ENCODE peak calls at places on chromosomes 5 and 9, in four cellular contexts. One of them, this sample, is unnamed.

GRCh38 chr5:110087829-110088228 is 398.1 kb downstream of the MAN2A1 start:
- DNase-seq in germinal center: no peak
- DNase-seq in HT1080: no peak
- DNase-seq in iris pigment epithelial cell: peak; percentile 23
- DNase-seq in this sample: no peak

GRCh38 chr9:5438301-5439162 is 807 bp upstream of the PLGRKT start:
- DNase-seq in germinal center: peak; percentile 35
- DNase-seq in HT1080: no peak
- DNase-seq in iris pigment epithelial cell: peak; percentile 72
- DNase-seq in this sample: peak; percentile 86

GRCh38 chr5:163509288-163510040 is 4.0 kb downstream of the MAT2B start:
- DNase-seq in germinal center: no peak
- DNase-seq in HT1080: no peak
- DNase-seq in iris pigment epithelial cell: peak; percentile 85
- DNase-seq in this sample: no peak

GRCh38 chr5:142857405-142857804 is 87.2 kb downstream of the ARHGAP26 start:
- DNase-seq in germinal center: no peak
- DNase-seq in HT1080: no peak
- DNase-seq in iris pigment epithelial cell: no peak
- DNase-seq in this sample: no peak

GRCh38 chr9:20043461-20043860 is 254.6 kb upstream of the SLC24A2 start:
- DNase-seq in germinal center: no peak
- DNase-seq in HT1080: no peak
- DNase-seq in iris pigment epithelial cell: no peak
- DNase-seq in this sample: no peak

GRCh38 chr5:123916331-123917121 is 404.5 kb downstream of the CSNK1G3 start:
- DNase-seq in germinal center: no peak
- DNase-seq in HT1080: peak; percentile 34
- DNase-seq in iris pigment epithelial cell: peak; percentile 64
- DNase-seq in this sample: peak; percentile 6

GRCh38 chr9:107425110-107426025 is 64.2 kb downstream of the KLF4 start:
- DNase-seq in germinal center: peak; percentile 45
- DNase-seq in HT1080: no peak
- DNase-seq in iris pigment epithelial cell: peak; percentile 49
- DNase-seq in this sample: no peak

GRCh38 chr5:612498-613424 is 621 bp downstream of the CEP72 start:
- DNase-seq in germinal center: no peak
- DNase-seq in HT1080: peak; percentile 25
- DNase-seq in iris pigment epithelial cell: peak; percentile 10
- DNase-seq in this sample: peak; percentile 47

GRCh38 chr5:33105521-33105941 is 335.2 kb upstream of the TARS1 start:
- DNase-seq in germinal center: no peak
- DNase-seq in HT1080: peak; percentile 75
- DNase-seq in iris pigment epithelial cell: peak; percentile 75
- DNase-seq in this sample: no peak

GRCh38 chr5:36657563-36657995 is 51.2 kb downstream of the SLC1A3 start:
- DNase-seq in germinal center: no peak
- DNase-seq in HT1080: peak; percentile 99
- DNase-seq in iris pigment epithelial cell: peak; percentile 99
- DNase-seq in this sample: peak; percentile 89

GRCh38 chr9:132546148-132547051 is 36.0 kb upstream of the BARHL1 start:
- DNase-seq in germinal center: peak; percentile 31
- DNase-seq in HT1080: no peak
- DNase-seq in iris pigment epithelial cell: peak; percentile 28
- DNase-seq in this sample: no peak

GRCh38 chr5:102090770-102091169 is 205.3 kb downstream of the SLCO4C1 start:
- DNase-seq in germinal center: peak; percentile 2
- DNase-seq in HT1080: peak; percentile 41
- DNase-seq in iris pigment epithelial cell: peak; percentile 34
- DNase-seq in this sample: peak; percentile 69

GRCh38 chr5:132498152-132498551 is 7.6 kb upstream of the IRF1 start:
- DNase-seq in germinal center: no peak
- DNase-seq in HT1080: peak; percentile 62
- DNase-seq in iris pigment epithelial cell: peak; percentile 56
- DNase-seq in this sample: no peak

GRCh38 chr5:135442387-135443256 is 4.5 kb downstream of the DCANP1 start:
- DNase-seq in germinal center: no peak
- DNase-seq in HT1080: no peak
- DNase-seq in iris pigment epithelial cell: no peak
- DNase-seq in this sample: no peak

GRCh38 chr9:98515506-98516204 is 193.1 kb downstream of the GABBR2 start:
- DNase-seq in germinal center: no peak
- DNase-seq in HT1080: no peak
- DNase-seq in iris pigment epithelial cell: no peak
- DNase-seq in this sample: no peak

GRCh38 chr5:112472614-112473013 is 53.5 kb upstream of the EPB41L4A start:
- DNase-seq in germinal center: no peak
- DNase-seq in HT1080: no peak
- DNase-seq in iris pigment epithelial cell: no peak
- DNase-seq in this sample: no peak

GRCh38 chr5:168788786-168789185 is 209.6 kb upstream of the PANK3 start:
- DNase-seq in germinal center: no peak
- DNase-seq in HT1080: no peak
- DNase-seq in iris pigment epithelial cell: no peak
- DNase-seq in this sample: no peak

GRCh38 chr9:4666042-4666699 is at the start of gene SPATA6L:
- DNase-seq in germinal center: peak; percentile 57
- DNase-seq in HT1080: peak; percentile 27
- DNase-seq in iris pigment epithelial cell: peak; percentile 50
- DNase-seq in this sample: peak; percentile 79

GRCh38 chr9:18658764-18659705 is 185.1 kb downstream of the ADAMTSL1 start:
- DNase-seq in germinal center: no peak
- DNase-seq in HT1080: peak; percentile 7
- DNase-seq in iris pigment epithelial cell: peak; percentile 79
- DNase-seq in this sample: no peak

GRCh38 chr5:41199660-41200059 is 13.7 kb downstream of the C6 start:
- DNase-seq in germinal center: no peak
- DNase-seq in HT1080: no peak
- DNase-seq in iris pigment epithelial cell: no peak
- DNase-seq in this sample: no peak

GRCh38 chr5:74608754-74609576 is 31.6 kb downstream of the ENC1 start:
- DNase-seq in germinal center: no peak
- DNase-seq in HT1080: no peak
- DNase-seq in iris pigment epithelial cell: no peak
- DNase-seq in this sample: no peak

GRCh38 chr9:74573792-74574191 is 76.7 kb downstream of the RORB start:
- DNase-seq in germinal center: no peak
- DNase-seq in HT1080: peak; percentile 57
- DNase-seq in iris pigment epithelial cell: peak; percentile 17
- DNase-seq in this sample: no peak

GRCh38 chr5:157072508-157072907 is 13.6 kb upstream of the HAVCR1 start:
- DNase-seq in germinal center: no peak
- DNase-seq in HT1080: peak; percentile 10
- DNase-seq in iris pigment epithelial cell: no peak
- DNase-seq in this sample: no peak

GRCh38 chr5:169765176-169765575 is 128.1 kb downstream of the DOCK2 start:
- DNase-seq in germinal center: no peak
- DNase-seq in HT1080: no peak
- DNase-seq in iris pigment epithelial cell: no peak
- DNase-seq in this sample: no peak

GRCh38 chr9:113798062-113799030 is 77.8 kb upstream of the ZNF618 start:
- DNase-seq in germinal center: no peak
- DNase-seq in HT1080: no peak
- DNase-seq in iris pigment epithelial cell: peak; percentile 14
- DNase-seq in this sample: peak; percentile 16

GRCh38 chr5:145925353-145925752 is 11.0 kb upstream of the SH3RF2 start:
- DNase-seq in germinal center: no peak
- DNase-seq in HT1080: peak; percentile 92
- DNase-seq in iris pigment epithelial cell: peak; percentile 82
- DNase-seq in this sample: peak; percentile 74

This sample was measured in RKO.